ENCODE peak calls at places on chromosomes 4 and X, in seven cellular contexts. U, F, G, T, N, B and J are unnamed samples.

GRCh38 chr4:55947912-55948725 is 626 bp upstream of the CEP135 start:
- DNase-seq in U (peak), F (peak), G (peak), T (no peak), N (peak), B (peak), J (peak)

GRCh38 chrX:40068048-40068447 is 29.7 kb downstream of the BCOR start:
- DNase-seq in U (no peak), F (no peak), G (peak), T (no peak), N (peak), B (no peak), J (peak)

GRCh38 chrX:2397648-2398340 is 103.0 kb downstream of the DHRSX start:
- DNase-seq in U (peak), F (no peak), G (no peak), T (no peak), N (peak), B (no peak), J (no peak)

GRCh38 chr4:82439088-82439487 is 8.7 kb downstream of the ENOPH1 start:
- DNase-seq in U (no peak), F (no peak), G (no peak), T (no peak), N (no peak), B (no peak), J (no peak)

GRCh38 chrX:112008724-112009123 is 73.9 kb downstream of the TRPC5 start:
- DNase-seq in U (no peak), F (peak), G (no peak), T (no peak), N (no peak), B (no peak), J (no peak)

GRCh38 chrX:10414106-10414824 is 206.1 kb downstream of the MID1 start:
- DNase-seq in U (no peak), F (no peak), G (no peak), T (no peak), N (no peak), B (no peak), J (no peak)

GRCh38 chr4:156321203-156321602 is 367.5 kb upstream of the CTSO start:
- DNase-seq in U (peak), F (no peak), G (no peak), T (no peak), N (peak), B (no peak), J (no peak)

GRCh38 chr4:151745727-151746231 is 15.0 kb downstream of the GATB start:
- DNase-seq in U (no peak), F (no peak), G (no peak), T (no peak), N (no peak), B (no peak), J (no peak)

GRCh38 chrX:154735695-154736393 is 15.0 kb downstream of the GAB3 start:
- DNase-seq in U (peak), F (no peak), G (no peak), T (no peak), N (peak), B (no peak), J (no peak)

GRCh38 chr4:80233390-80233789 is 33.1 kb upstream of the FGF5 start:
- DNase-seq in U (no peak), F (no peak), G (no peak), T (no peak), N (no peak), B (no peak), J (no peak)

GRCh38 chrX:120768254-120768653 is 107.4 kb downstream of the CT47B1 start:
- DNase-seq in U (no peak), F (no peak), G (no peak), T (no peak), N (no peak), B (no peak), J (no peak)

GRCh38 chrX:143998261-143998660 is 114.4 kb downstream of the UBE2NL start:
- DNase-seq in U (no peak), F (no peak), G (no peak), T (no peak), N (no peak), B (no peak), J (no peak)

GRCh38 chr4:6550821-6551220 is 24.2 kb upstream of the MAN2B2 start:
- DNase-seq in U (no peak), F (no peak), G (no peak), T (no peak), N (no peak), B (no peak), J (no peak)

GRCh38 chrX:47849776-47850175 is 13.1 kb downstream of the ZNF81 start:
- DNase-seq in U (no peak), F (no peak), G (no peak), T (no peak), N (no peak), B (no peak), J (no peak)

GRCh38 chrX:78555401-78555980 is 103.6 kb downstream of the RTL3 start:
- DNase-seq in U (peak), F (no peak), G (peak), T (no peak), N (peak), B (no peak), J (no peak)

GRCh38 chr4:7678318-7678852 is 243.7 kb upstream of the PSAPL1 start:
- DNase-seq in U (no peak), F (no peak), G (no peak), T (no peak), N (no peak), B (no peak), J (no peak)

GRCh38 chr4:2462218-2462991 is 6.5 kb upstream of the RNF4 start:
- DNase-seq in U (peak), F (peak), G (peak), T (peak), N (peak), B (peak), J (peak)

GRCh38 chrX:41563881-41564280 is 116.7 kb downstream of the NYX start:
- DNase-seq in U (no peak), F (no peak), G (no peak), T (no peak), N (no peak), B (no peak), J (no peak)

GRCh38 chr4:107711831-107712230 is 8.2 kb downstream of the PAPSS1 start:
- DNase-seq in U (peak), F (no peak), G (no peak), T (no peak), N (peak), B (no peak), J (no peak)

GRCh38 chr4:26320159-26320452 is 708 bp upstream of the RBPJ start:
- DNase-seq in U (no peak), F (no peak), G (peak), T (no peak), N (no peak), B (no peak), J (no peak)

GRCh38 chrX:153499876-153500275 is 5.1 kb downstream of the BGN start:
- DNase-seq in U (no peak), F (no peak), G (no peak), T (no peak), N (no peak), B (no peak), J (no peak)

GRCh38 chr4:140059159-140059558 is 94.8 kb downstream of the MAML3 start:
- DNase-seq in U (peak), F (no peak), G (no peak), T (no peak), N (no peak), B (no peak), J (peak)

GRCh38 chrX:16671005-16671404 is 21.0 kb downstream of the S100G start:
- DNase-seq in U (peak), F (peak), G (peak), T (no peak), N (peak), B (no peak), J (peak)

GRCh38 chr4:118776166-118776954 is 59.6 kb downstream of the SEC24D start:
- DNase-seq in U (peak), F (no peak), G (no peak), T (no peak), N (no peak), B (no peak), J (no peak)

GRCh38 chr4:2487632-2488031 is 18.7 kb downstream of the RNF4 start:
- DNase-seq in U (no peak), F (no peak), G (no peak), T (no peak), N (no peak), B (no peak), J (no peak)

GRCh38 chrX:102659790-102660757 is 8.8 kb downstream of the GPRASP1 start:
- DNase-seq in U (peak), F (peak), G (peak), T (peak), N (peak), B (no peak), J (peak)

GRCh38 chrX:33041141-33041540 is 170.2 kb downstream of the DMD start:
- DNase-seq in U (no peak), F (no peak), G (no peak), T (no peak), N (no peak), B (no peak), J (no peak)

GRCh38 chr4:31620476-31620875 is 900.3 kb downstream of the PCDH7 start:
- DNase-seq in U (peak), F (no peak), G (no peak), T (no peak), N (no peak), B (no peak), J (no peak)

GRCh38 chr4:106062452-106062875 is 167.2 kb downstream of the NPNT start:
- DNase-seq in U (peak), F (no peak), G (no peak), T (no peak), N (peak), B (no peak), J (peak)

GRCh38 chrX:136260801-136261200 is 9.6 kb upstream of the MAP7D3 start:
- DNase-seq in U (no peak), F (no peak), G (no peak), T (no peak), N (peak), B (no peak), J (no peak)

GRCh38 chrX:48676893-48677270 is 6.7 kb upstream of the WAS start:
- DNase-seq in U (no peak), F (no peak), G (no peak), T (no peak), N (peak), B (no peak), J (peak)

GRCh38 chr4:8391972-8392371 is 48.6 kb downstream of the ACOX3 start:
- DNase-seq in U (peak), F (no peak), G (no peak), T (no peak), N (peak), B (no peak), J (peak)

GRCh38 chrX:111857534-111857933 is 18.4 kb upstream of the TRPC5OS start:
- DNase-seq in U (no peak), F (no peak), G (no peak), T (no peak), N (no peak), B (no peak), J (no peak)

GRCh38 chr4:118327554-118328241 is 25.1 kb downstream of the PRSS12 start:
- DNase-seq in U (no peak), F (no peak), G (no peak), T (no peak), N (no peak), B (no peak), J (peak)

GRCh38 chr4:116899536-116899935 is 185.8 kb downstream of the TRAM1L1 start:
- DNase-seq in U (no peak), F (no peak), G (no peak), T (no peak), N (no peak), B (no peak), J (no peak)

GRCh38 chrX:44432641-44433040 is 89.2 kb upstream of the EFHC2 start:
- DNase-seq in U (peak), F (no peak), G (no peak), T (no peak), N (peak), B (no peak), J (peak)

GRCh38 chr4:5808081-5808741 is 84.7 kb downstream of the CRMP1 start:
- DNase-seq in U (no peak), F (no peak), G (no peak), T (no peak), N (peak), B (no peak), J (peak)

GRCh38 chr4:81049861-81050423 is 19.4 kb downstream of the BMP3 start:
- DNase-seq in U (no peak), F (no peak), G (no peak), T (no peak), N (no peak), B (no peak), J (peak)